ENCODE peak calls at places on chromosomes 3 and 15, in four cellular contexts. R is SK-N-SH, U is H1, B is GM12891. T is an unnamed sample.

GRCh38 chr3:16181361-16181760 is 6.9 kb downstream of the GALNT15 start:
- DNase-seq in B (no peak), R (no peak), U (no peak), T (no peak)

GRCh38 chr15:33194704-33195261 is at the start of gene FMN1:
- DNase-seq in R (peak; percentile 95), B (peak; percentile 55), U (peak; percentile 96), T (peak; percentile 46)

GRCh38 chr15:86362556-86362955 is 282.9 kb downstream of the AGBL1 start:
- DNase-seq in R (no peak), U (no peak), B (no peak), T (no peak)

GRCh38 chr3:101903426-101903825 is 54.1 kb downstream of the NFKBIZ start:
- DNase-seq in R (no peak), B (no peak), U (no peak), T (no peak)

GRCh38 chr15:66110788-66111187 is 142.8 kb downstream of the MEGF11 start:
- DNase-seq in U (no peak), R (no peak), B (no peak), T (no peak)

GRCh38 chr3:71258526-71258925 is 325.0 kb downstream of the FOXP1 start:
- DNase-seq in R (no peak), B (no peak), U (no peak), T (no peak)

GRCh38 chr3:122146466-122146865 is 37.0 kb upstream of the CASR start:
- DNase-seq in B (no peak), U (no peak), R (no peak), T (no peak)

GRCh38 chr15:68431792-68432401 is at the start of gene ITGA11:
- DNase-seq in U (peak; percentile 87), R (peak; percentile 91), B (peak; percentile 34), T (no peak)

GRCh38 chr3:55329849-55330248 is 157.3 kb downstream of the WNT5A start:
- DNase-seq in U (no peak), R (no peak), B (no peak), T (no peak)

GRCh38 chr3:101813817-101814440 is 34.9 kb downstream of the NXPE3 start:
- DNase-seq in U (no peak), B (no peak), R (peak; percentile 38), T (no peak)

GRCh38 chr3:192435241-192435640 is 292.1 kb downstream of the FGF12 start:
- DNase-seq in B (no peak), R (no peak), U (no peak), T (no peak)

DNA sequence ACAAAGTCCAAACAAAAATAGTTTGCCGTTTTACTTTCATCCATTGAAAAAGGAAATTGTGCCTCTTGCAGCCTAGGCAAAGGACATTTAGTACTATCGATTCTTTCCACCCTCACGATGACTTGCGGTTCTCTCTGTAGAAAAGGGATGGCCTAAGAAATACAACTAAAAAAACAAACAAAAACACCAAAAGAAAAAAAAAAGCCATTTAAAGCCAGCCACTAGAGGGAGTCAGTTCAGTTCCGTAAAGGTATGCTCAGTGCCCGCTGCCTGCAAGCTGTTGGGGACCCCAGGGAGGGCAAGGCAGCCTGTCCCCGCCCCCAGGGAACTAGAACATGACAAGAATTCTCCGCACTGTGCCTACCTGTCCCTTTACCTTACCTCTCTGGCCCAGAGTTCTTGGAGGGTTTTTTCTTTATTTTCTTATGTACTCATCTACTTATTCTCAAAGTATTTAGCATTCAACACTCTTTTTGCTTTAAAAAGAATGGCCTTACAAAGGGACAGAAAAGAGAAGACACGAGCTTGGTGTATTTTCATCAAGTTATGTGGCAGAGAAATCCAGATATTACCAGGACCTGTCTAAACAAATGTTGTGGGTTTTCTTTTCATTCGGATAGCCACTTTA is 29.9 kb upstream of the NR2E3 start:
- DNase-seq in R (peak; percentile 77), B (peak; percentile 45), U (no peak), T (peak; percentile 46)
- TF ChIP-seq TAF1 in R (no peak), B (no peak), U (no peak), T (no peak)

GRCh38 chr15:90654233-90655124 is 62.7 kb upstream of the BLM start:
- DNase-seq in R (no peak), U (no peak), B (no peak), T (no peak)
- TF ChIP-seq POLR2AphosphoS5 in R (no peak), U (no peak), B (no peak), T (no peak)

DNA sequence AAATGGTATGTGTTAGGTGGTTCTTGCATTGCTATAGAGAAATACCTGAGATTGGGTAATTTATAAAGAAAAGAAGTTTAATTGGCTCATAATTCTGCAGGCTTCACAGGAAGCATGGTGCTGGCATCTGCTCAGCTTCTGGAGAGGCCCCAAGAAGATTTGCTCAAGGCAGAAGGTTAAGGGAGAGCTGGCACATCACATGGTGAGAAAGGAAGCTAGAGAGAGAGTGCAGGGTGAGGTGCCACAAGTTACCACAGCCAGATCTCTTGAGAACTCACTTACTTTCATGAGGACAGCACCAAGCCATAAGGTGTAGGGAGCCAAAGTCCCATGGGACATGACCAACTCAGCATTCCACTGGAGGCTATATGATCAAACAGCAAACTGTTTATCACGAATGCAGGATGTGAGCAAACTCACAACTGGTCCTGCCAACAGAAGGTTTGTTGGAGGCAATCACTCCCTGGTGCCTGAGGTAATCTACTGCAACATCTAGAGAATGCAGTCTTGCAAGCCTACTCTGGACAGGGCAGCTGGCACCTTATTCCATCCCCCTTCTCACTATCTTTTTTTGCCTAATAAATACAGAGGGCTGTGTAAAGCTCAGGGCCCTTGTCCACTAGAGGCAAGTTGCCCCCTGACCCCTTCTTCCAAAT is 28.1 kb upstream of the CCR2 start:
- DNase-seq in R (no peak), B (no peak), U (no peak), T (no peak)
- TF ChIP-seq TAF1 in R (no peak), B (no peak), U (no peak), T (no peak)

GRCh38 chr3:147960791-147961190 is 551.6 kb downstream of the ZIC1 start:
- DNase-seq in B (no peak), R (no peak), U (no peak), T (no peak)

GRCh38 chr3:147958754-147959153 is 549.6 kb downstream of the ZIC1 start:
- DNase-seq in R (no peak), B (no peak), U (no peak), T (no peak)

GRCh38 chr3:147962408-147963164 is 553.4 kb downstream of the ZIC1 start:
- DNase-seq in U (no peak), R (no peak), B (no peak), T (no peak)

GRCh38 chr3:147963711-147964110 is 554.5 kb downstream of the ZIC1 start:
- DNase-seq in R (no peak), U (no peak), B (no peak), T (no peak)
- TF ChIP-seq POLR2AphosphoS5 in R (no peak), U (no peak), B (no peak), T (no peak)

DNA sequence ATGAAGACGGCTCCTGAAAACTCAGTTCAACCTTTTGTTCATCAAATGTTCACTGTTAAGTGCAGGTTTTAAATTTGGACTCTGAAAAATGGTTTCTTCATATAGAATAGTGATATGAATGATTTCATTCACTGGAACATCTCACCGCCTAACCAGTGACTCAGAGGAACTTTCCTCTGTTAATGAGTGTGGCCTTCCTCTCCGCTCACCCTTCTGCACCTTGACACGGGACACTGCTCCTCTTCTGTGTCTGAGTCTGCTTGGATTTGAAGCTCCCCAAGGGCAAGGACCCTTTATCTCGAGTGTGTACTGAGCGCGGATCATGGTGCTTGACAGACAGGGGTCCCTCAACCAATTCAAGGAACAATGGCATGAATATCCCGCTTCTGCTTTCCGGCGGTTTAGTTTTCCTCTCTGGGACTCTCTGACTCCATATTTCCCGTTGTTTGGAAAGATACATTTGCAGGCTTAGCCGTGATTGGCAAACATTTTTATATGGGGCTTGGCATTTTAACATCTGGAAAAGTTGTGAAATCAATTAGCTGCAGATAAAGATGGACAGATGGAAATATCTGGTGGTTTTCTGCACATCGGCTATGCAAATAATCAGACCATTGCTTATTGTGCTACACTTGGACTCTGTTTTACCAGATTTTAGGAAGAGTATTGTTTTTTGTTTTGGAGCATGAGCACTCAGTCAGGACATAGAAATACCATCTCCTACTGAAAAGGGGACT is 20.9 kb downstream of the KBTBD8 start:
- DNase-seq in B (no peak), R (no peak), U (no peak), T (no peak)
- TF ChIP-seq TAF1 in B (no peak), R (no peak), U (no peak), T (no peak)